ENCODE peak calls at places on chromosomes 3 and 15, in four cellular contexts. X is HFF-Myc, Q is IMR-90, P is NCI-H187. M is an unnamed sample.

GRCh38 chr15:88741671-88742070 is 61.6 kb upstream of the ACAN start:
- DNase-seq in X (no peak), P (no peak), Q (no peak), M (no peak)

GRCh38 chr3:25182794-25183193 is 245.3 kb upstream of the RARB start:
- DNase-seq in X (no peak), P (no peak), Q (no peak), M (no peak)

GRCh38 chr3:129106866-129107565 is 14.6 kb downstream of the RAB43 start:
- DNase-seq in Q (no peak), P (no peak), X (no peak), M (no peak)

GRCh38 chr3:147655236-147655635 is 246.1 kb downstream of the ZIC1 start:
- DNase-seq in P (no peak), Q (no peak), X (no peak), M (no peak)

GRCh38 chr3:171646357-171647133 is 163.7 kb downstream of the PLD1 start:
- DNase-seq in Q (peak; percentile 80), X (peak; percentile 24), P (no peak), M (peak; percentile 88)

GRCh38 chr3:172341482-172342059 is 106.7 kb downstream of the GHSR start:
- DNase-seq in X (peak; percentile 27), Q (peak; percentile 70), P (no peak), M (peak; percentile 76)

GRCh38 chr3:105354429-105354828 is 12.3 kb upstream of the ALCAM start:
- DNase-seq in P (no peak), X (no peak), Q (no peak), M (no peak)

GRCh38 chr3:45597166-45597565 is 2.6 kb downstream of the LIMD1 start:
- DNase-seq in P (no peak), X (no peak), Q (peak; percentile 59), M (peak; percentile 25)

GRCh38 chr15:77094397-77095030 is 23.6 kb upstream of the TSPAN3 start:
- DNase-seq in P (no peak), Q (no peak), X (no peak), M (no peak)

GRCh38 chr3:23099677-23100076 is 103.5 kb upstream of the UBE2E2 start:
- DNase-seq in X (no peak), P (no peak), Q (no peak), M (no peak)

GRCh38 chr15:74261685-74262084 is 25.6 kb downstream of the CCDC33 start:
- DNase-seq in P (no peak), Q (no peak), X (no peak), M (no peak)

GRCh38 chr15:81749667-81750360 is 296.0 kb downstream of the MEX3B start:
- DNase-seq in X (no peak), Q (no peak), P (no peak), M (no peak)

GRCh38 chr15:85380860-85381535 is 595 bp downstream of the AKAP13 start:
- DNase-seq in X (no peak), Q (no peak), P (no peak), M (no peak)

GRCh38 chr3:123688241-123688747 is 103.4 kb upstream of the HACD2 start:
- DNase-seq in Q (peak; percentile 97), X (peak; percentile 83), P (no peak), M (peak; percentile 87)

GRCh38 chr15:45662375-45662774 is 27.5 kb downstream of the SQOR start:
- DNase-seq in P (no peak), Q (no peak), X (no peak), M (no peak)

M was measured in fibroblast of pulmonary artery.